ENCODE peak calls at places on chromosomes 6 and 20, in six cellular contexts. D is activated CD4-positive, alpha-beta T cell treated with anti-CD3 and anti-CD28 coated beads for 48 hours; I is cardiac muscle cell; C is C1 segment of cervical spinal cord; O is EL; X is midbrain. M is an unnamed sample.

GRCh38 chr20:25459111-25459830 is 51.8 kb downstream of the GINS1 start:
- DNase-seq in D (no peak), I (no peak), C (no peak), O (no peak), X (no peak), M (no peak)

GRCh38 chr6:167574431-167575097 is 249.7 kb downstream of the TTLL2 start:
- DNase-seq in D (no peak), I (peak; percentile 60), C (no peak), O (no peak), X (no peak), M (no peak)

GRCh38 chr20:3031524-3032147 is 11.8 kb upstream of the GNRH2 start:
- DNase-seq in D (no peak), I (no peak), C (no peak), O (no peak), X (no peak), M (no peak)

GRCh38 chr6:68279793-68280557 is 355.1 kb upstream of the ADGRB3 start:
- DNase-seq in D (no peak), I (peak; percentile 15), C (no peak), O (no peak), X (no peak), M (no peak)

GRCh38 chr20:20204326-20204725 is 152.0 kb downstream of the CFAP61 start:
- DNase-seq in D (no peak), I (no peak), C (no peak), O (no peak), X (no peak), M (no peak)

GRCh38 chr20:7980332-7981046 is 39.1 kb downstream of the TMX4 start:
- DNase-seq in D (peak; percentile 24), I (peak; percentile 77), C (no peak), O (peak; percentile 39), X (peak; percentile 22), M (peak; percentile 56)

GRCh38 chr6:19327246-19327645 is 509.9 kb upstream of the ID4 start:
- DNase-seq in D (no peak), I (peak; percentile 35), C (no peak), O (peak; percentile 8), X (no peak), M (no peak)

GRCh38 chr6:169589293-169589692 is 112.5 kb downstream of the WDR27 start:
- DNase-seq in D (peak; percentile 19), I (peak; percentile 48), C (no peak), O (no peak), X (no peak), M (no peak)

GRCh38 chr20:62944746-62945145 is 6.8 kb downstream of the GID8 start:
- DNase-seq in D (no peak), I (no peak), C (no peak), O (no peak), X (no peak), M (no peak)

GRCh38 chr6:56770011-56770520 is 127.4 kb upstream of the DST start:
- DNase-seq in D (no peak), I (peak; percentile 40), C (no peak), O (no peak), X (no peak), M (no peak)

GRCh38 chr6:30685977-30686907 is at the start of gene PPP1R18:
- DNase-seq in D (peak; percentile 90), I (peak; percentile 73), C (no peak), O (peak; percentile 79), X (peak; percentile 32), M (peak; percentile 32)

GRCh38 chr20:21100590-21101452 is 5.3 kb downstream of the LINC00237 start:
- DNase-seq in D (peak; percentile 46), I (peak; percentile 24), C (peak; percentile 66), O (no peak), X (peak; percentile 35), M (peak; percentile 46)

GRCh38 chr20:41956316-41957050 is 338.3 kb upstream of the CHD6 start:
- DNase-seq in D (peak; percentile 2), I (peak; percentile 23), C (no peak), O (no peak), X (no peak), M (peak; percentile 9)

GRCh38 chr6:21780144-21780543 is 186.6 kb downstream of the SOX4 start:
- DNase-seq in D (no peak), I (no peak), C (no peak), O (no peak), X (no peak), M (no peak)

GRCh38 chr20:621115-621756 is 11.1 kb upstream of the TCF15 start:
- DNase-seq in D (no peak), I (no peak), C (no peak), O (peak; percentile 56), X (no peak), M (no peak)

GRCh38 chr6:165917576-165917975 is 250.1 kb downstream of the TBXT start:
- DNase-seq in D (no peak), I (no peak), C (no peak), O (no peak), X (no peak), M (no peak)

GRCh38 chr6:7546832-7547714 is 5.6 kb downstream of the DSP start:
- DNase-seq in D (no peak), I (no peak), C (no peak), O (no peak), X (no peak), M (no peak)

GRCh38 chr6:65064844-65065243 is 642.2 kb downstream of the EYS start:
- DNase-seq in D (no peak), I (no peak), C (no peak), O (no peak), X (no peak), M (no peak)

GRCh38 chr6:82246802-82247633 is 526 bp downstream of the IBTK start:
- DNase-seq in D (peak; percentile 46), I (peak; percentile 47), C (peak; percentile 77), O (peak; percentile 68), X (peak; percentile 62), M (peak; percentile 79)

GRCh38 chr20:37552415-37552814 is 24.7 kb upstream of the BLCAP start:
- DNase-seq in D (no peak), I (peak; percentile 22), C (no peak), O (peak; percentile 51), X (no peak), M (no peak)

GRCh38 chr6:150547511-150548222 is 52.0 kb upstream of the PLEKHG1 start:
- DNase-seq in D (no peak), I (peak; percentile 12), C (no peak), O (no peak), X (peak; percentile 14), M (peak; percentile 74)

GRCh38 chr6:16764188-16764950 is 3.1 kb upstream of the ATXN1 start:
- DNase-seq in D (no peak), I (peak; percentile 76), C (no peak), O (peak; percentile 64), X (no peak), M (no peak)

GRCh38 chr6:52130440-52130839 is 43.0 kb upstream of the PKHD1 start:
- DNase-seq in D (no peak), I (no peak), C (no peak), O (no peak), X (no peak), M (no peak)